ENCODE peak calls at places on chromosomes 13 and 19, in four cellular contexts. G is adrenal gland, F is NB4, Y is tibial artery. J is an unnamed sample.

GRCh38 chr19:4986056-4986455 is 17.1 kb downstream of the KDM4B start:
- DNase-seq in G (no peak), F (no peak), Y (no peak), J (no peak)

GRCh38 chr13:94192576-94192975 is 286.9 kb downstream of the DCT start:
- DNase-seq in G (peak), F (peak), Y (no peak), J (no peak)

GRCh38 chr13:49241296-49241695 is 6.4 kb upstream of the CDADC1 start:
- DNase-seq in G (no peak), F (no peak), Y (no peak), J (no peak)

GRCh38 chr19:39993605-39994004 is 3.3 kb upstream of the ZNF546 start:
- DNase-seq in G (no peak), F (no peak), Y (no peak), J (no peak)

GRCh38 chr19:44748426-44749254 is at the start of gene BCL3:
- DNase-seq in G (peak), F (peak), Y (peak), J (no peak)

GRCh38 chr13:93235258-93236015 is 8.8 kb downstream of the GPC6 start:
- DNase-seq in G (no peak), F (no peak), Y (peak), J (no peak)

GRCh38 chr19:31946491-31946890 is 398.9 kb upstream of the ZNF507 start:
- DNase-seq in G (no peak), F (peak), Y (no peak), J (no peak)

GRCh38 chr13:39385154-39385553 is 217.8 kb downstream of the LHFPL6 start:
- DNase-seq in G (no peak), F (no peak), Y (no peak), J (no peak)

GRCh38 chr19:29091127-29091526 is 121.8 kb downstream of the UQCRFS1 start:
- DNase-seq in G (no peak), F (no peak), Y (no peak), J (no peak)

GRCh38 chr13:23902975-23903905 is 5.9 kb upstream of the C1QTNF9B start:
- DNase-seq in G (no peak), F (no peak), Y (no peak), J (no peak)

GRCh38 chr19:6402834-6403608 is 10.1 kb upstream of the GTF2F1 start:
- DNase-seq in G (no peak), F (no peak), Y (no peak), J (no peak)

GRCh38 chr19:38918526-38918925 is 6.5 kb upstream of the CCER2 start:
- DNase-seq in G (peak), F (no peak), Y (no peak), J (no peak)

GRCh38 chr19:48768989-48769713 is 13.8 kb downstream of the FGF21 start:
- DNase-seq in G (no peak), F (peak), Y (no peak), J (no peak)

GRCh38 chr19:33240181-33240771 is 14.6 kb upstream of the SLC7A10 start:
- DNase-seq in G (no peak), F (no peak), Y (no peak), J (no peak)

GRCh38 chr19:48508729-48509310 is 2.8 kb downstream of the LMTK3 start:
- DNase-seq in G (no peak), F (peak), Y (no peak), J (no peak)

GRCh38 chr19:46791944-46792343 is 3.5 kb upstream of the SLC1A5 start:
- DNase-seq in G (no peak), F (peak), Y (no peak), J (no peak)

GRCh38 chr13:43204591-43204990 is 181.2 kb downstream of the DNAJC15 start:
- DNase-seq in G (no peak), F (no peak), Y (no peak), J (no peak)

GRCh38 chr13:46982856-46983582 is 86.2 kb upstream of the HTR2A start:
- DNase-seq in G (no peak), F (peak), Y (no peak), J (no peak)

GRCh38 chr19:6533746-6534418 is 3.1 kb downstream of the TNFSF9 start:
- DNase-seq in G (no peak), F (no peak), Y (no peak), J (no peak)

GRCh38 chr19:12793290-12794195 is 2.3 kb downstream of the JUNB start:
- DNase-seq in G (peak), F (peak), Y (peak), J (peak)

GRCh38 chr19:17582613-17583012 is 27.2 kb downstream of the COLGALT1 start:
- DNase-seq in G (no peak), F (no peak), Y (no peak), J (no peak)

GRCh38 chr13:50645092-50645491 is 198.4 kb downstream of the DLEU7 start:
- DNase-seq in G (no peak), F (no peak), Y (no peak), J (no peak)

GRCh38 chr19:49983645-49984229 is 22.8 kb upstream of the SIGLEC11 start:
- DNase-seq in G (peak), F (peak), Y (peak), J (peak)

DNA sequence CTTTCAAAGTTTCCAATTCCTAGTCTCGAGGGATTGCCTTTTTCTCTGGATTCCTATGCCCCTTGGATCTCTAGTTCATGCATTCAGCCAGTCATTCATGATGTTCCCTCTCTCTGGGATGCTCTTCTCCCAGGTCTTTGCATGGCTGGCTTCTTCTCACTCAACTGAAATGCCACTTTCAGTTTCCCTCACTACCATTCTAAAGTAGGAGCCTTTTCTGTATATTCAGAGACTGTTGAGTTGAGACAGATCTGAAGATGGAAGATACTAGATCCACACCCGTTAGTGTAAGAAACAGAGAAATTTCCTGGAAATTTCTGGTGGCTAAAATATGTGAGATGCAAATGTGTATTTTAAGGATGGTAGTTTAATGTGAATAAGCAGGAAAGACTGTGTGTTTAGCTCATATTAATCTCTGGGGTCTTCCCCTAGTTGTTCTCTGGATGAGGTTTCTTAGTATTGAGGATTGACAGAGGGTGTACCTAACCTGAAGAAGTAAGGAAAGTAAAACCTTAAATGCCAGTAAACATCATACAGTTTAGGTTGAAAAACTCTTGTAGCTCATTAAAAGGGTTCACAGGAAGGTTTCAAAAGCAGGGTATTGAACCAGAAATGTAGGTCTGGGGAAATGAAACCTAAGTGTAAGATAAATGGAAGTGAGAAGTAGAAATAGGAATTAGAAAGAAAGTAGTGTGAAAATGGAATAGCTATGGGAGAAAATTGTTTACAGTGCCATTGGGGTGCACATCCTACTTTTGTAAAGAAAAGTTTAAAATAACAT is 331.3 kb downstream of the NDFIP2 start:
- DNase-seq in G (no peak), F (no peak), Y (no peak), J (no peak)
- TF ChIP-seq CTCF in G (no peak), F (no peak), Y (no peak), J (no peak)

DNA sequence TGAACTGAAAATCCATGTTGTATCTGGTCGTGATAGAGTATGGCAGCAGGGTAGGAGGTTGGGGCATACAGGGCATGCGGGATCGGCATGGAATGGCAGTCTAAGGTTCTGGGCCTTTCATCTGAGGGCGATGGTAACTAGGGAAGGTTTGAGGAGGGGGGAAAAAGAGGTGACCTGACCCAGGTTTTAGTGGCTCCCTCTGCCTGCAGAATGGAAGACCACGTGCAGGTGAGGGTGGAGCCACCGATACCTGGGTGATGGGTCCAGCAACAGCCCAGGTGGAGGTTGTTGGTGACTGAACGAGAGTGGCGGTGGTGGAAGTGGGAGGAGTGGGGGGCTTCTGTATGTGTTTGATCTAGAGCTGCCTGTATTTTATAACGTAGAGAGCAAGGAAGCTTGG is 3.8 kb downstream of the ZNF749 start:
- DNase-seq in G (no peak), F (no peak), Y (no peak), J (no peak)
- TF ChIP-seq CTCF in G (no peak), F (no peak), Y (no peak), J (no peak)

DNA sequence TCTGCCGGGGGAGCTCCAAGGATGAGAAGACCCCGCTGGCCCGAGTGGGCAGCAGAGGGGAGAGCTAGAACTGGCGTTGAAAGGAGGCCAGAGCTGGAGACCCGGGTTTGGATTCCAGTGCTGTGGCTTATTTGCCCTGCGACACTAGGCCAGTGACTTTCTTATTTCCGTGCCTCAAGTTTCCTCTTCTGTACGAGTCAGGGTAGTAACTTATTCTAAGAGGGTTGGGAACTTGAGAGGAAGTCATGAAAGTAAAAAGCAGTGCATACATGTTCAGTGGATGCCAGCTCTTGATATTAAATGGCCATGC is 670 bp downstream of the FAM32A start:
- DNase-seq in G (no peak), F (no peak), Y (no peak), J (no peak)
- TF ChIP-seq CTCF in G (no peak), F (no peak), Y (no peak), J (peak)

GRCh38 chr13:44218501-44219240 is 155.0 kb upstream of the SERP2 start:
- DNase-seq in G (peak), F (no peak), Y (peak), J (no peak)
- TF ChIP-seq CTCF in G (no peak), F (no peak), Y (no peak), J (no peak)

GRCh38 chr19:8337728-8338127 is 5.3 kb downstream of the KANK3 start:
- DNase-seq in G (no peak), F (no peak), Y (no peak), J (no peak)

GRCh38 chr19:8338835-8339234 is 4.2 kb downstream of the KANK3 start:
- DNase-seq in G (no peak), F (no peak), Y (no peak), J (no peak)

GRCh38 chr19:8342316-8342683 is 762 bp downstream of the KANK3 start:
- DNase-seq in G (no peak), F (no peak), Y (no peak), J (no peak)

GRCh38 chr19:8342684-8343482 is at the start of gene KANK3:
- DNase-seq in G (peak), F (peak), Y (peak), J (peak)

GRCh38 chr19:8340341-8341096 is 2.5 kb downstream of the KANK3 start:
- DNase-seq in G (peak), F (no peak), Y (no peak), J (no peak)
- TF ChIP-seq CTCF in G (peak), F (peak), Y (no peak), J (peak)

GRCh38 chr19:18765224-18765623 is 25.9 kb downstream of the COMP start:
- DNase-seq in G (no peak), F (no peak), Y (no peak), J (no peak)

GRCh38 chr19:18768997-18769891 is 21.9 kb downstream of the COMP start:
- DNase-seq in G (no peak), F (no peak), Y (no peak), J (no peak)

GRCh38 chr19:18770663-18771327 is 20.3 kb downstream of the COMP start:
- DNase-seq in G (no peak), F (no peak), Y (no peak), J (no peak)

GRCh38 chr19:18769989-18770528 is 21.0 kb downstream of the COMP start:
- DNase-seq in G (no peak), F (no peak), Y (no peak), J (no peak)

GRCh38 chr19:18768046-18768771 is 22.9 kb downstream of the COMP start:
- DNase-seq in G (no peak), F (no peak), Y (no peak), J (no peak)
- TF ChIP-seq CTCF in G (no peak), F (no peak), Y (no peak), J (no peak)

GRCh38 chr13:60169239-60170031 is 5.7 kb upstream of the DIAPH3 start:
- DNase-seq in G (no peak), F (no peak), Y (no peak), J (no peak)
- TF ChIP-seq CTCF in G (no peak), F (no peak), Y (no peak), J (no peak)

DNA sequence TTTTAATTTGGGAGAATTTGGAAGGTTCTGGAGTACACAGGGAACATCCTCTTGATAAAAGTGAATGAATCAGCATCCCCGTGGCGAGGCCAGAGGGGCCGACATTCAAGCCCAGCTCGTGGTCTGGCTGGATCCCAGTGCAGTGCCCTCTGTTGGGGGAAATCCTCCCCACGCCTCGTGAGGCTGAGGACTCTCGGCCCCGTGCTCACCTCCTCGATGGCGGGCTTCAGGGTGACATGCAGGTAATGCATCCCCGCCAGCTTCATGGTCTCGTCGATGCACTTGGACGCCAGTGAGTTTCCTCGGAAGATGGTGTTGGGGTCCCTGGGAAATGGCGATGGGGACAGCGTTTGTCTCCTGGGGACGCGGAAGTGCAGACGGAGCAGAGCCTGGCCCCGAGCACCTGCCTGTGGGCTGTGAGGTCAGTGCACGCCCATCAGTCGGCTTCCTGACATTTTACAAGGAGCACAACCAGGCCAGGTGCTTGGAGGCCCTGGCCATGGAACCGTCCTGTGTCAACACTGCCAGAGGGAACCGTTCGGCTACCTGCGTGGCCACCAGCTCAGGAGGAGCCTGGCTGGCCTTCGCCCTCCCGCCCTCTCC is 43.3 kb upstream of the C13orf46 start:
- DNase-seq in G (no peak), F (no peak), Y (no peak), J (no peak)
- TF ChIP-seq CTCF in G (no peak), F (peak), Y (no peak), J (peak)

GRCh38 chr19:53904909-53905308 is 4.2 kb upstream of the CACNG7 start:
- DNase-seq in G (no peak), F (no peak), Y (no peak), J (no peak)

GRCh38 chr19:53905787-53906186 is 3.3 kb upstream of the CACNG7 start:
- DNase-seq in G (no peak), F (no peak), Y (no peak), J (no peak)

GRCh38 chr19:53907193-53907581 is 1.9 kb upstream of the CACNG7 start:
- DNase-seq in G (no peak), F (no peak), Y (no peak), J (no peak)

GRCh38 chr19:53907690-53908089 is 1.4 kb upstream of the CACNG7 start:
- DNase-seq in G (no peak), F (no peak), Y (no peak), J (no peak)

DNA sequence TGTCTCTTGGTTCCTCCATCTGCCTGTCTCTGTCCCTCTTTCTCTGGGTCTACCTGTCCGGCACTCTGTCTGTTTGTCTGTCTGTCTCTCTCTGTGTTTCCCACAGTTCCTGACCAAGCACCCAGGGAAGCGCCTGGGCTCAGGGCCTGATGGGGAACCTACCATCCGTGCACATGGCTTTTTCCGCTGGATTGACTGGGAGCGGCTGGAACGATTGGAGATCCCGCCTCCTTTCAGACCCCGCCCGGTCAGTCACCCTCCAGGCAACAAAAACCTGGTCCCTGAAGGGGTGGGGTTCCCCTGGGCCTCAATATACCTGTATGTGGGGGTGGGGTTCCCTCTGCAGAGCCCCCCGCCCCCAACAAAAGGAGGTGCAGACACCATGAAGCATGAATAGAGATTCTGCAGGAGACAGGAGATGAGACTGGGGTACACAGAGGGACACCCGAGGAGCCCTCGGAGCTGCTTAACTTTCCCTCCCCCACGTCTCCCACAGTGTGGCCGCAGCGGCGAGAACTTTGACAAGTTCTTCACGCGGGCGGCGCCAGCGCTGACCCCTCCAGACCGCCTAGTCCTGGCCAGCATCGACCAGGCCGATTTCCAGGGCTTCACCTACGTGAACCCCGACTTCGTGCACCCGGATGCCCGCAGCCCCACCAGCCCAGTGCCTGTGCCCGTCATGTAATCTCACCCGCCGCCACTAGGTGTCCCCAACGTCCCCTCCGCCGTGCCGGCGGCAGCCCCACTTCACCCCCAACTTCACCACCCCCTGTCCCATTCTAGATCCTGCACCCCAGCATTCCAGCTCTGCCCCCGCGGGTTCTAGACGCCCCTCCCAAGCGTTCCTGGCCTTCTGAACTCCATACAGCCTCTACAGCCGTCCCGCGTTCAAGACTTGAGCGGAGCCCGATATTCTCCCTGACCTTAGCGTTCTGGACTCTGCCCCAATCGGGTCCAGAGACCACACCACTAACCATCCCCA is 2.6 kb upstream of the CACNG7 start:
- DNase-seq in G (peak), F (peak), Y (no peak), J (peak)
- TF ChIP-seq CTCF in G (peak), F (peak), Y (peak), J (peak)

J was measured in progenitor cell of endocrine pancreas.